ENCODE peak calls at places on chromosomes 4 and X, in nine cellular contexts. One of them, this sample, is unnamed.
A peak's percentile ranks its signal among the peaks of the same experiment; 100 is the strongest.

GRCh38 chr4:168269879-168270278 is 48.7 kb downstream of the DDX60 start:
- DNase-seq in HS-5: no peak
- DNase-seq in neural progenitor cell: no peak
- DNase-seq in SK-N-MC: no peak
- DNase-seq in osteocyte: no peak
- DNase-seq in MV-4-11: no peak
- DNase-seq in stimulated activated CD4-positive, alpha-beta T cell treated with anti-CD3 and anti-CD28 coated beads, Interleukin-1b, Interleukin-23, amount 100 ng/mL, for 24 hours: no peak
- DNase-seq in GM06990: no peak
- DNase-seq in cardiac fibroblast: no peak
- DNase-seq in this sample: no peak

GRCh38 chrX:150201391-150201790 is 161.7 kb upstream of the MAMLD1 start:
- DNase-seq in cardiac fibroblast: no peak
- DNase-seq in stimulated activated CD4-positive, alpha-beta T cell treated with anti-CD3 and anti-CD28 coated beads, Interleukin-1b, Interleukin-23, amount 100 ng/mL, for 24 hours: no peak
- DNase-seq in MV-4-11: no peak
- DNase-seq in neural progenitor cell: no peak
- DNase-seq in HS-5: no peak
- DNase-seq in GM06990: no peak
- DNase-seq in osteocyte: peak; percentile 81
- DNase-seq in SK-N-MC: no peak
- DNase-seq in this sample: no peak

GRCh38 chr4:95980877-95981360 is 141.0 kb downstream of the PDHA2 start:
- DNase-seq in osteocyte: no peak
- DNase-seq in SK-N-MC: no peak
- DNase-seq in HS-5: no peak
- DNase-seq in stimulated activated CD4-positive, alpha-beta T cell treated with anti-CD3 and anti-CD28 coated beads, Interleukin-1b, Interleukin-23, amount 100 ng/mL, for 24 hours: no peak
- DNase-seq in GM06990: no peak
- DNase-seq in cardiac fibroblast: no peak
- DNase-seq in MV-4-11: no peak
- DNase-seq in neural progenitor cell: no peak
- DNase-seq in this sample: no peak

GRCh38 chrX:43333543-43333942 is 322.6 kb upstream of the MAOA start:
- DNase-seq in stimulated activated CD4-positive, alpha-beta T cell treated with anti-CD3 and anti-CD28 coated beads, Interleukin-1b, Interleukin-23, amount 100 ng/mL, for 24 hours: no peak
- DNase-seq in HS-5: no peak
- DNase-seq in neural progenitor cell: no peak
- DNase-seq in SK-N-MC: no peak
- DNase-seq in MV-4-11: no peak
- DNase-seq in GM06990: no peak
- DNase-seq in osteocyte: no peak
- DNase-seq in cardiac fibroblast: peak; percentile 0
- DNase-seq in this sample: no peak

GRCh38 chr4:53483250-53483649 is 105.8 kb downstream of the FIP1L1 start:
- DNase-seq in HS-5: no peak
- DNase-seq in cardiac fibroblast: no peak
- DNase-seq in MV-4-11: no peak
- DNase-seq in osteocyte: no peak
- DNase-seq in GM06990: no peak
- DNase-seq in stimulated activated CD4-positive, alpha-beta T cell treated with anti-CD3 and anti-CD28 coated beads, Interleukin-1b, Interleukin-23, amount 100 ng/mL, for 24 hours: no peak
- DNase-seq in SK-N-MC: no peak
- DNase-seq in neural progenitor cell: no peak
- DNase-seq in this sample: no peak

GRCh38 chr4:60805500-60806313 is 394.4 kb upstream of the ADGRL3 start:
- DNase-seq in MV-4-11: peak; percentile 23
- DNase-seq in HS-5: peak; percentile 9
- DNase-seq in GM06990: no peak
- DNase-seq in osteocyte: no peak
- DNase-seq in cardiac fibroblast: peak; percentile 65
- DNase-seq in stimulated activated CD4-positive, alpha-beta T cell treated with anti-CD3 and anti-CD28 coated beads, Interleukin-1b, Interleukin-23, amount 100 ng/mL, for 24 hours: no peak
- DNase-seq in neural progenitor cell: peak; percentile 59
- DNase-seq in SK-N-MC: peak; percentile 5
- DNase-seq in this sample: peak; percentile 0

GRCh38 chr4:117239434-117239833 is 154.1 kb upstream of the TRAM1L1 start:
- DNase-seq in cardiac fibroblast: no peak
- DNase-seq in MV-4-11: no peak
- DNase-seq in HS-5: no peak
- DNase-seq in SK-N-MC: no peak
- DNase-seq in osteocyte: no peak
- DNase-seq in GM06990: no peak
- DNase-seq in stimulated activated CD4-positive, alpha-beta T cell treated with anti-CD3 and anti-CD28 coated beads, Interleukin-1b, Interleukin-23, amount 100 ng/mL, for 24 hours: no peak
- DNase-seq in neural progenitor cell: no peak
- DNase-seq in this sample: no peak

GRCh38 chr4:87150498-87151261 is 69.7 kb downstream of the KLHL8 start:
- DNase-seq in stimulated activated CD4-positive, alpha-beta T cell treated with anti-CD3 and anti-CD28 coated beads, Interleukin-1b, Interleukin-23, amount 100 ng/mL, for 24 hours: peak; percentile 16
- DNase-seq in neural progenitor cell: peak; percentile 80
- DNase-seq in MV-4-11: peak; percentile 70
- DNase-seq in cardiac fibroblast: peak; percentile 84
- DNase-seq in HS-5: peak; percentile 49
- DNase-seq in GM06990: peak; percentile 14
- DNase-seq in SK-N-MC: peak; percentile 88
- DNase-seq in osteocyte: no peak
- DNase-seq in this sample: peak; percentile 32

GRCh38 chrX:44022964-44023363 is 49.8 kb upstream of the NDP start:
- DNase-seq in cardiac fibroblast: no peak
- DNase-seq in HS-5: no peak
- DNase-seq in MV-4-11: no peak
- DNase-seq in GM06990: no peak
- DNase-seq in stimulated activated CD4-positive, alpha-beta T cell treated with anti-CD3 and anti-CD28 coated beads, Interleukin-1b, Interleukin-23, amount 100 ng/mL, for 24 hours: no peak
- DNase-seq in SK-N-MC: no peak
- DNase-seq in osteocyte: no peak
- DNase-seq in neural progenitor cell: no peak
- DNase-seq in this sample: no peak

GRCh38 chrX:77415882-77416281 is 31.3 kb upstream of the FGF16 start:
- DNase-seq in MV-4-11: no peak
- DNase-seq in GM06990: no peak
- DNase-seq in neural progenitor cell: no peak
- DNase-seq in osteocyte: no peak
- DNase-seq in SK-N-MC: no peak
- DNase-seq in HS-5: no peak
- DNase-seq in cardiac fibroblast: no peak
- DNase-seq in stimulated activated CD4-positive, alpha-beta T cell treated with anti-CD3 and anti-CD28 coated beads, Interleukin-1b, Interleukin-23, amount 100 ng/mL, for 24 hours: no peak
- DNase-seq in this sample: no peak

GRCh38 chr4:53598901-53599300 is 7.6 kb upstream of the LNX1 start:
- DNase-seq in SK-N-MC: no peak
- DNase-seq in osteocyte: no peak
- DNase-seq in GM06990: no peak
- DNase-seq in stimulated activated CD4-positive, alpha-beta T cell treated with anti-CD3 and anti-CD28 coated beads, Interleukin-1b, Interleukin-23, amount 100 ng/mL, for 24 hours: no peak
- DNase-seq in cardiac fibroblast: peak; percentile 20
- DNase-seq in neural progenitor cell: no peak
- DNase-seq in HS-5: no peak
- DNase-seq in MV-4-11: no peak
- DNase-seq in this sample: peak; percentile 9

GRCh38 chrX:13472975-13473665 is 96.3 kb upstream of the EGFL6 start:
- DNase-seq in osteocyte: no peak
- DNase-seq in SK-N-MC: no peak
- DNase-seq in neural progenitor cell: no peak
- DNase-seq in cardiac fibroblast: peak; percentile 11
- DNase-seq in MV-4-11: no peak
- DNase-seq in HS-5: no peak
- DNase-seq in stimulated activated CD4-positive, alpha-beta T cell treated with anti-CD3 and anti-CD28 coated beads, Interleukin-1b, Interleukin-23, amount 100 ng/mL, for 24 hours: no peak
- DNase-seq in GM06990: no peak
- DNase-seq in this sample: peak; percentile 23

GRCh38 chrX:138885886-138886285 is 174.4 kb upstream of the FGF13 start:
- DNase-seq in HS-5: no peak
- DNase-seq in neural progenitor cell: no peak
- DNase-seq in MV-4-11: no peak
- DNase-seq in stimulated activated CD4-positive, alpha-beta T cell treated with anti-CD3 and anti-CD28 coated beads, Interleukin-1b, Interleukin-23, amount 100 ng/mL, for 24 hours: no peak
- DNase-seq in osteocyte: no peak
- DNase-seq in GM06990: no peak
- DNase-seq in cardiac fibroblast: peak; percentile 31
- DNase-seq in SK-N-MC: no peak
- DNase-seq in this sample: peak; percentile 15

GRCh38 chrX:323721-324628 is 5.4 kb upstream of the GTPBP6 start:
- DNase-seq in HS-5: peak; percentile 15
- DNase-seq in neural progenitor cell: peak; percentile 83
- DNase-seq in MV-4-11: no peak
- DNase-seq in cardiac fibroblast: peak; percentile 63
- DNase-seq in stimulated activated CD4-positive, alpha-beta T cell treated with anti-CD3 and anti-CD28 coated beads, Interleukin-1b, Interleukin-23, amount 100 ng/mL, for 24 hours: no peak
- DNase-seq in SK-N-MC: no peak
- DNase-seq in osteocyte: no peak
- DNase-seq in GM06990: peak; percentile 56
- DNase-seq in this sample: peak; percentile 65

GRCh38 chr4:4424499-4425115 is 37.7 kb downstream of the NSG1 start:
- DNase-seq in stimulated activated CD4-positive, alpha-beta T cell treated with anti-CD3 and anti-CD28 coated beads, Interleukin-1b, Interleukin-23, amount 100 ng/mL, for 24 hours: no peak
- DNase-seq in HS-5: no peak
- DNase-seq in cardiac fibroblast: no peak
- DNase-seq in GM06990: no peak
- DNase-seq in MV-4-11: no peak
- DNase-seq in SK-N-MC: no peak
- DNase-seq in neural progenitor cell: no peak
- DNase-seq in osteocyte: peak; percentile 69
- DNase-seq in this sample: no peak

GRCh38 chrX:23784487-23785301 is 1.7 kb downstream of the SAT1 start:
- DNase-seq in stimulated activated CD4-positive, alpha-beta T cell treated with anti-CD3 and anti-CD28 coated beads, Interleukin-1b, Interleukin-23, amount 100 ng/mL, for 24 hours: no peak
- DNase-seq in HS-5: peak; percentile 56
- DNase-seq in cardiac fibroblast: peak; percentile 91
- DNase-seq in GM06990: no peak
- DNase-seq in SK-N-MC: no peak
- DNase-seq in osteocyte: no peak
- DNase-seq in MV-4-11: peak; percentile 92
- DNase-seq in neural progenitor cell: no peak
- DNase-seq in this sample: no peak

GRCh38 chr4:77878176-77878575 is 15.5 kb downstream of the MRPL1 start:
- DNase-seq in HS-5: no peak
- DNase-seq in cardiac fibroblast: no peak
- DNase-seq in GM06990: no peak
- DNase-seq in osteocyte: no peak
- DNase-seq in neural progenitor cell: no peak
- DNase-seq in SK-N-MC: no peak
- DNase-seq in stimulated activated CD4-positive, alpha-beta T cell treated with anti-CD3 and anti-CD28 coated beads, Interleukin-1b, Interleukin-23, amount 100 ng/mL, for 24 hours: no peak
- DNase-seq in MV-4-11: no peak
- DNase-seq in this sample: no peak

GRCh38 chr4:13542577-13543042 is 1.7 kb downstream of the NKX3-2 start:
- DNase-seq in GM06990: no peak
- DNase-seq in HS-5: no peak
- DNase-seq in osteocyte: no peak
- DNase-seq in neural progenitor cell: no peak
- DNase-seq in MV-4-11: no peak
- DNase-seq in SK-N-MC: no peak
- DNase-seq in stimulated activated CD4-positive, alpha-beta T cell treated with anti-CD3 and anti-CD28 coated beads, Interleukin-1b, Interleukin-23, amount 100 ng/mL, for 24 hours: no peak
- DNase-seq in cardiac fibroblast: no peak
- DNase-seq in this sample: no peak

GRCh38 chrX:1481636-1482529 is 29.2 kb upstream of the ASMTL start:
- DNase-seq in HS-5: no peak
- DNase-seq in stimulated activated CD4-positive, alpha-beta T cell treated with anti-CD3 and anti-CD28 coated beads, Interleukin-1b, Interleukin-23, amount 100 ng/mL, for 24 hours: peak; percentile 60
- DNase-seq in cardiac fibroblast: peak; percentile 90
- DNase-seq in MV-4-11: no peak
- DNase-seq in SK-N-MC: peak; percentile 60
- DNase-seq in neural progenitor cell: peak; percentile 62
- DNase-seq in GM06990: peak; percentile 80
- DNase-seq in osteocyte: peak; percentile 87
- DNase-seq in this sample: peak; percentile 47

GRCh38 chrX:143623657-143624056 is 12.2 kb downstream of the SLITRK4 start:
- DNase-seq in GM06990: no peak
- DNase-seq in HS-5: no peak
- DNase-seq in MV-4-11: no peak
- DNase-seq in stimulated activated CD4-positive, alpha-beta T cell treated with anti-CD3 and anti-CD28 coated beads, Interleukin-1b, Interleukin-23, amount 100 ng/mL, for 24 hours: no peak
- DNase-seq in osteocyte: no peak
- DNase-seq in neural progenitor cell: no peak
- DNase-seq in SK-N-MC: no peak
- DNase-seq in cardiac fibroblast: no peak
- DNase-seq in this sample: no peak

GRCh38 chr4:127505203-127505602 is 127.6 kb upstream of the INTU start:
- DNase-seq in osteocyte: no peak
- DNase-seq in MV-4-11: no peak
- DNase-seq in cardiac fibroblast: peak; percentile 65
- DNase-seq in stimulated activated CD4-positive, alpha-beta T cell treated with anti-CD3 and anti-CD28 coated beads, Interleukin-1b, Interleukin-23, amount 100 ng/mL, for 24 hours: no peak
- DNase-seq in HS-5: peak; percentile 33
- DNase-seq in neural progenitor cell: no peak
- DNase-seq in SK-N-MC: peak; percentile 90
- DNase-seq in GM06990: no peak
- DNase-seq in this sample: no peak

GRCh38 chr4:8191136-8191747 is 7.8 kb upstream of the SH3TC1 start:
- DNase-seq in stimulated activated CD4-positive, alpha-beta T cell treated with anti-CD3 and anti-CD28 coated beads, Interleukin-1b, Interleukin-23, amount 100 ng/mL, for 24 hours: no peak
- DNase-seq in neural progenitor cell: no peak
- DNase-seq in MV-4-11: peak; percentile 92
- DNase-seq in SK-N-MC: no peak
- DNase-seq in osteocyte: no peak
- DNase-seq in GM06990: peak; percentile 55
- DNase-seq in cardiac fibroblast: peak; percentile 88
- DNase-seq in HS-5: no peak
- DNase-seq in this sample: peak; percentile 88

GRCh38 chrX:68832101-68832416 is 3.2 kb downstream of the EFNB1 start:
- DNase-seq in osteocyte: peak; percentile 86
- DNase-seq in neural progenitor cell: peak; percentile 41
- DNase-seq in cardiac fibroblast: peak; percentile 80
- DNase-seq in stimulated activated CD4-positive, alpha-beta T cell treated with anti-CD3 and anti-CD28 coated beads, Interleukin-1b, Interleukin-23, amount 100 ng/mL, for 24 hours: no peak
- DNase-seq in GM06990: peak; percentile 22
- DNase-seq in MV-4-11: peak; percentile 77
- DNase-seq in HS-5: no peak
- DNase-seq in SK-N-MC: no peak
- DNase-seq in this sample: peak; percentile 78

GRCh38 chr4:122000849-122001248 is 49.0 kb upstream of the TRPC3 start:
- DNase-seq in osteocyte: no peak
- DNase-seq in SK-N-MC: no peak
- DNase-seq in stimulated activated CD4-positive, alpha-beta T cell treated with anti-CD3 and anti-CD28 coated beads, Interleukin-1b, Interleukin-23, amount 100 ng/mL, for 24 hours: no peak
- DNase-seq in GM06990: no peak
- DNase-seq in neural progenitor cell: peak; percentile 11
- DNase-seq in MV-4-11: no peak
- DNase-seq in cardiac fibroblast: no peak
- DNase-seq in HS-5: no peak
- DNase-seq in this sample: no peak

GRCh38 chr4:129095811-129096454 is at the start of gene C4orf33:
- DNase-seq in MV-4-11: peak; percentile 79
- DNase-seq in neural progenitor cell: peak; percentile 90
- DNase-seq in HS-5: peak; percentile 41
- DNase-seq in cardiac fibroblast: peak; percentile 81
- DNase-seq in stimulated activated CD4-positive, alpha-beta T cell treated with anti-CD3 and anti-CD28 coated beads, Interleukin-1b, Interleukin-23, amount 100 ng/mL, for 24 hours: peak; percentile 56
- DNase-seq in GM06990: peak; percentile 43
- DNase-seq in osteocyte: no peak
- DNase-seq in SK-N-MC: no peak
- DNase-seq in this sample: peak; percentile 55

GRCh38 chr4:74932832-74933561 is at the start of gene PARM1:
- DNase-seq in SK-N-MC: no peak
- DNase-seq in MV-4-11: no peak
- DNase-seq in cardiac fibroblast: peak; percentile 80
- DNase-seq in stimulated activated CD4-positive, alpha-beta T cell treated with anti-CD3 and anti-CD28 coated beads, Interleukin-1b, Interleukin-23, amount 100 ng/mL, for 24 hours: peak; percentile 50
- DNase-seq in GM06990: peak; percentile 91
- DNase-seq in osteocyte: peak; percentile 90
- DNase-seq in neural progenitor cell: peak; percentile 95
- DNase-seq in HS-5: peak; percentile 31
- DNase-seq in this sample: peak; percentile 71

GRCh38 chr4:122015203-122015602 is 63.3 kb upstream of the TRPC3 start:
- DNase-seq in stimulated activated CD4-positive, alpha-beta T cell treated with anti-CD3 and anti-CD28 coated beads, Interleukin-1b, Interleukin-23, amount 100 ng/mL, for 24 hours: no peak
- DNase-seq in osteocyte: no peak
- DNase-seq in cardiac fibroblast: no peak
- DNase-seq in MV-4-11: no peak
- DNase-seq in neural progenitor cell: no peak
- DNase-seq in HS-5: no peak
- DNase-seq in SK-N-MC: no peak
- DNase-seq in GM06990: no peak
- DNase-seq in this sample: no peak

GRCh38 chrX:13078739-13079444 is 34.5 kb upstream of the FAM9C start:
- DNase-seq in cardiac fibroblast: peak; percentile 83
- DNase-seq in neural progenitor cell: peak; percentile 20
- DNase-seq in HS-5: no peak
- DNase-seq in SK-N-MC: no peak
- DNase-seq in MV-4-11: peak; percentile 49
- DNase-seq in osteocyte: peak; percentile 87
- DNase-seq in stimulated activated CD4-positive, alpha-beta T cell treated with anti-CD3 and anti-CD28 coated beads, Interleukin-1b, Interleukin-23, amount 100 ng/mL, for 24 hours: no peak
- DNase-seq in GM06990: no peak
- DNase-seq in this sample: peak; percentile 85

GRCh38 chr4:25986807-25987206 is 72.8 kb downstream of the SMIM20 start:
- DNase-seq in osteocyte: peak; percentile 73
- DNase-seq in HS-5: no peak
- DNase-seq in stimulated activated CD4-positive, alpha-beta T cell treated with anti-CD3 and anti-CD28 coated beads, Interleukin-1b, Interleukin-23, amount 100 ng/mL, for 24 hours: no peak
- DNase-seq in cardiac fibroblast: no peak
- DNase-seq in MV-4-11: no peak
- DNase-seq in SK-N-MC: no peak
- DNase-seq in neural progenitor cell: peak; percentile 28
- DNase-seq in GM06990: no peak
- DNase-seq in this sample: no peak

GRCh38 chr4:5256416-5256815 is 205.1 kb downstream of the STK32B start:
- DNase-seq in cardiac fibroblast: no peak
- DNase-seq in neural progenitor cell: no peak
- DNase-seq in osteocyte: no peak
- DNase-seq in stimulated activated CD4-positive, alpha-beta T cell treated with anti-CD3 and anti-CD28 coated beads, Interleukin-1b, Interleukin-23, amount 100 ng/mL, for 24 hours: no peak
- DNase-seq in GM06990: no peak
- DNase-seq in SK-N-MC: no peak
- DNase-seq in HS-5: no peak
- DNase-seq in MV-4-11: no peak
- DNase-seq in this sample: peak; percentile 38

GRCh38 chrX:39886282-39886681 is 211.5 kb downstream of the BCOR start:
- DNase-seq in MV-4-11: no peak
- DNase-seq in cardiac fibroblast: no peak
- DNase-seq in stimulated activated CD4-positive, alpha-beta T cell treated with anti-CD3 and anti-CD28 coated beads, Interleukin-1b, Interleukin-23, amount 100 ng/mL, for 24 hours: no peak
- DNase-seq in osteocyte: no peak
- DNase-seq in GM06990: no peak
- DNase-seq in neural progenitor cell: no peak
- DNase-seq in HS-5: no peak
- DNase-seq in SK-N-MC: no peak
- DNase-seq in this sample: no peak

This sample was measured in Daoy.